ENCODE peak calls at places on chromosome 11, in six cellular contexts. V is activated CD4-positive, alpha-beta T cell treated with anti-CD3 and anti-CD28 coated beads, Interleukin-2, amount 10 ng/mL, durations not matched to agents 7 days and 5 days; R is mucosa of gallbladder; H is CD4-positive, alpha-beta memory T cell; J is cardiac muscle cell; O is DMS79. F is an unnamed sample.
A peak's percentile ranks its signal among the peaks of the same experiment; 100 is the strongest.

GRCh38 chr11:111762981-111763643 is 3.1 kb downstream of the PPP2R1B start:
- DNase-seq in J (peak; percentile 29), V (no peak), O (no peak), R (no peak), H (no peak), F (no peak)

GRCh38 chr11:58926695-58927094 is 12.6 kb upstream of the GLYATL1 start:
- DNase-seq in V (no peak), H (no peak), J (peak; percentile 41), O (no peak), R (no peak), F (no peak)

GRCh38 chr11:11577246-11577855 is 44.5 kb downstream of the GALNT18 start:
- DNase-seq in R (peak; percentile 7), O (no peak), J (peak; percentile 47), V (no peak), H (no peak), F (no peak)

GRCh38 chr11:108223449-108224149 is 732 bp downstream of the ATM start:
- DNase-seq in V (peak; percentile 43), J (peak; percentile 37), O (no peak), R (no peak), H (peak; percentile 59), F (peak; percentile 69)

GRCh38 chr11:7555067-7555699 is 41.4 kb downstream of the PPFIBP2 start:
- DNase-seq in H (no peak), R (peak; percentile 68), J (no peak), V (no peak), O (no peak), F (no peak)

GRCh38 chr11:106961518-106961917 is 56.8 kb downstream of the GUCY1A2 start:
- DNase-seq in J (peak; percentile 95), O (no peak), R (no peak), H (no peak), V (no peak), F (no peak)

GRCh38 chr11:101618691-101619090 is 34.9 kb upstream of the TRPC6 start:
- DNase-seq in V (no peak), J (no peak), H (no peak), R (no peak), O (no peak), F (no peak)

GRCh38 chr11:78420796-78421209 is 3.2 kb upstream of the GAB2 start:
- DNase-seq in R (peak; percentile 43), V (peak; percentile 20), H (peak; percentile 50), J (peak; percentile 82), O (peak; percentile 95), F (no peak)

GRCh38 chr11:122392508-122392907 is 263.0 kb upstream of the UBASH3B start:
- DNase-seq in V (no peak), J (no peak), O (no peak), R (no peak), H (no peak), F (no peak)

GRCh38 chr11:76706667-76707066 is 36.1 kb upstream of the LRRC32 start:
- DNase-seq in O (no peak), H (no peak), V (no peak), J (no peak), R (no peak), F (no peak)

GRCh38 chr11:124150684-124151083 is 32.5 kb upstream of the OR10D3 start:
- DNase-seq in J (no peak), R (no peak), V (no peak), H (no peak), O (no peak), F (peak; percentile 24)

GRCh38 chr11:86181379-86181778 is 63.2 kb upstream of the EED start:
- DNase-seq in O (no peak), V (no peak), J (no peak), R (no peak), H (no peak), F (no peak)

GRCh38 chr11:73818838-73819237 is 31.2 kb downstream of the MRPL48 start:
- DNase-seq in O (no peak), V (no peak), R (no peak), H (no peak), J (peak; percentile 37), F (no peak)

GRCh38 chr11:102110761-102111010 is 439 bp downstream of the YAP1 start:
- DNase-seq in R (no peak), J (no peak), O (no peak), H (no peak), V (no peak), F (no peak)

GRCh38 chr11:80980221-80980620 is 1539.4 kb upstream of the TENM4 start:
- DNase-seq in J (no peak), V (no peak), H (no peak), O (no peak), R (no peak), F (no peak)

GRCh38 chr11:68632802-68633201 is 51.5 kb upstream of the GAL start:
- DNase-seq in O (no peak), J (peak; percentile 82), R (no peak), H (no peak), V (peak; percentile 65), F (peak; percentile 12)

GRCh38 chr11:76685841-76686240 is 15.3 kb upstream of the LRRC32 start:
- DNase-seq in J (no peak), V (no peak), H (no peak), O (no peak), R (no peak), F (no peak)

GRCh38 chr11:2808850-2809847 is 76.4 kb downstream of the CDKN1C start:
- DNase-seq in O (no peak), J (no peak), R (no peak), V (no peak), H (no peak), F (no peak)

GRCh38 chr11:111193924-111194490 is 51.5 kb upstream of the POU2AF2 start:
- DNase-seq in O (no peak), R (no peak), J (no peak), H (no peak), V (no peak), F (no peak)

GRCh38 chr11:118653684-118654390 is 25.6 kb downstream of the TREH start:
- DNase-seq in H (no peak), O (no peak), J (no peak), R (no peak), V (no peak), F (no peak)

GRCh38 chr11:120335928-120336640 is at the start of gene ARHGEF12:
- DNase-seq in V (peak; percentile 62), O (peak; percentile 90), R (peak; percentile 96), H (peak; percentile 69), J (peak; percentile 99), F (peak; percentile 94)

GRCh38 chr11:17596711-17597110 is 49.7 kb downstream of the OTOG start:
- DNase-seq in V (no peak), J (no peak), O (no peak), H (no peak), R (no peak), F (no peak)

GRCh38 chr11:29645373-29645772 is 371.5 kb downstream of the KCNA4 start:
- DNase-seq in R (no peak), V (no peak), O (no peak), J (no peak), H (no peak), F (no peak)

GRCh38 chr11:65298655-65299179 is 15.9 kb upstream of the CDC42EP2 start:
- DNase-seq in J (peak; percentile 81), V (no peak), O (no peak), H (no peak), R (peak; percentile 46), F (no peak)

GRCh38 chr11:17609536-17610401 is 62.7 kb downstream of the OTOG start:
- DNase-seq in R (peak; percentile 4), O (no peak), H (no peak), V (peak; percentile 3), J (no peak), F (no peak)

GRCh38 chr11:73660497-73661034 is 14.2 kb downstream of the PLEKHB1 start:
- DNase-seq in R (no peak), H (no peak), V (no peak), J (no peak), O (no peak), F (no peak)

GRCh38 chr11:9060700-9061111 is 30.7 kb downstream of the SCUBE2 start:
- DNase-seq in H (no peak), O (no peak), J (no peak), R (no peak), V (peak; percentile 55), F (peak; percentile 5)

GRCh38 chr11:46519351-46519750 is 74.5 kb downstream of the AMBRA1 start:
- DNase-seq in V (no peak), J (no peak), H (no peak), R (peak; percentile 45), O (no peak), F (no peak)

GRCh38 chr11:105862736-105863367 is 159.2 kb downstream of the MSANTD4 start:
- DNase-seq in V (no peak), J (peak; percentile 70), R (no peak), O (no peak), H (no peak), F (no peak)

GRCh38 chr11:93974759-93975158 is 46.4 kb upstream of the HEPHL1 start:
- DNase-seq in H (no peak), V (no peak), R (no peak), O (no peak), J (no peak), F (no peak)

GRCh38 chr11:71322192-71322735 is 69.9 kb upstream of the SHANK2 start:
- DNase-seq in H (no peak), O (no peak), R (no peak), J (no peak), V (no peak), F (no peak)

GRCh38 chr11:112279901-112280267 is 19.2 kb upstream of the PLET1 start:
- DNase-seq in O (peak; percentile 69), J (peak; percentile 67), H (peak; percentile 68), R (peak; percentile 63), V (peak; percentile 76), F (peak; percentile 45)